ENCODE peak calls at places on chromosomes 6 and 20, in five cellular contexts. G, P, B, M and W are unnamed samples.
A peak's percentile ranks its signal among the peaks of the same experiment; 100 is the strongest.

GRCh38 chr20:10111144-10111771 is 76.5 kb downstream of the ANKEF1 start:
- DNase-seq in G (no peak), P (no peak), B (no peak), M (no peak), W (no peak)

GRCh38 chr6:83221886-83222479 is 28.8 kb downstream of the RWDD2A start:
- DNase-seq in G (peak; percentile 64), P (no peak), B (no peak), M (no peak), W (no peak)

GRCh38 chr6:157599191-157599590 is 218.2 kb downstream of the ZDHHC14 start:
- DNase-seq in G (no peak), P (no peak), B (no peak), M (no peak), W (no peak)

GRCh38 chr6:27281105-27281539 is 31.0 kb downstream of the POM121L2 start:
- DNase-seq in G (no peak), P (no peak), B (no peak), M (no peak), W (no peak)

GRCh38 chr6:93819189-93819588 is 399.8 kb upstream of the EPHA7 start:
- DNase-seq in G (no peak), P (no peak), B (no peak), M (no peak), W (no peak)

GRCh38 chr6:117205876-117206275 is 59.5 kb upstream of the VGLL2 start:
- DNase-seq in G (no peak), P (no peak), B (no peak), M (no peak), W (no peak)

GRCh38 chr6:42978487-42978792 is 541 bp downstream of the PEX6 start:
- DNase-seq in G (no peak), P (no peak), B (no peak), M (peak; percentile 33), W (peak; percentile 43)

GRCh38 chr6:17096657-17097056 is 5.2 kb upstream of the STMND1 start:
- DNase-seq in G (no peak), P (no peak), B (no peak), M (no peak), W (no peak)

GRCh38 chr6:88499436-88499835 is 333.3 kb upstream of the CNR1 start:
- DNase-seq in G (no peak), P (no peak), B (no peak), M (no peak), W (no peak)